ENCODE peak calls at places on chromosomes 13 and 19, in ten cellular contexts. B is SK-N-SH, Z is endodermal cell, W is ascending aorta, U is tibial nerve, X is left ventricle myocardium inferior, E is esophagus muscularis mucosa, D is Peyer's patch, J is lower lobe of right lung, O is psoas muscle. F is an unnamed sample.

GRCh38 chr19:16931306-16931705 is 42.5 kb downstream of the F2RL3 start:
- DNase-seq in B (no peak), Z (no peak), W (no peak), U (no peak), X (no peak), E (no peak), D (no peak), J (no peak), O (no peak), F (no peak)

GRCh38 chr13:82681535-82681934 is 1200.7 kb downstream of the SLITRK1 start:
- DNase-seq in B (no peak), Z (peak), W (no peak), U (no peak), X (no peak), E (no peak), D (no peak), J (no peak), O (no peak), F (no peak)

GRCh38 chr19:58480481-58480830 is 4.3 kb downstream of the ZNF446 start:
- DNase-seq in B (no peak), Z (no peak), W (no peak), U (no peak), X (no peak), E (no peak), D (no peak), J (no peak), O (no peak), F (no peak)

GRCh38 chr13:97258801-97259200 is 36.7 kb downstream of the MBNL2 start:
- DNase-seq in B (no peak), Z (no peak), W (no peak), U (no peak), X (no peak), E (no peak), D (no peak), J (no peak), O (no peak), F (no peak)

GRCh38 chr19:52922841-52923781 is at the start of gene ZNF888:
- DNase-seq in B (peak), Z (peak), W (peak), U (peak), X (peak), E (peak), D (peak), J (peak), O (peak), F (peak)

GRCh38 chr13:39284801-39285388 is 246.6 kb downstream of the NHLRC3 start:
- DNase-seq in B (no peak), Z (peak), W (no peak), U (no peak), X (peak), E (no peak), D (no peak), J (no peak), O (no peak), F (no peak)

GRCh38 chr13:37791699-37792098 is 77.9 kb downstream of the TRPC4 start:
- DNase-seq in B (no peak), Z (no peak), W (no peak), U (no peak), X (no peak), E (no peak), D (no peak), J (no peak), O (no peak), F (no peak)

GRCh38 chr13:21557995-21558394 is 46.0 kb downstream of the MICU2 start:
- DNase-seq in B (peak), Z (peak), W (no peak), U (no peak), X (no peak), E (no peak), D (no peak), J (no peak), O (no peak), F (no peak)

GRCh38 chr13:108365255-108365654 is 95.7 kb downstream of the TNFSF13B start:
- DNase-seq in B (no peak), Z (no peak), W (no peak), U (no peak), X (no peak), E (no peak), D (no peak), J (no peak), O (no peak), F (no peak)

GRCh38 chr13:42707596-42707995 is 73.8 kb upstream of the FAM216B start:
- DNase-seq in B (no peak), Z (no peak), W (no peak), U (no peak), X (no peak), E (no peak), D (no peak), J (no peak), O (no peak), F (no peak)

GRCh38 chr19:55464669-55465068 is at the start of gene C19orf85:
- DNase-seq in B (no peak), Z (peak), W (no peak), U (no peak), X (no peak), E (no peak), D (no peak), J (no peak), O (no peak), F (no peak)

DNA sequence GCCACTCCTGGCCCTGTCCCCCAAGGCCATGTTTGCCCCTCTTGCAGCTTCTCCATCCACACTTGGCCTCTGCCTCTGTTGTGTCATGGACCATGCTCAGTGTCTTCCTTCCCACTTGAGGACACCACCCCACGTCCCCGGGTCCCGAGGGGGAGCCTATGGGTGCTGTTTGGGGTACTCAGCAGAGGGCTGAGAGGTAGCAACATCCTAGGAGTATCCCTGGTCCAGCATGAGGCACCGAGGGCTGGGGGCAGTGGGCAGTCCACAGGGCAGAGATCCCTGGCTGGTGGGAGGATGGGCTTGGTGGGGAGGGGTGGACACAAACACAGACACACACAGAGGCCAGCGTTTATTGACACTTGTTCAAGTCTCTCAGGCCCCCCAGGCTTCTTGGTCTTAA is 1.7 kb downstream of the COX7A1 start:
- DNase-seq in B (no peak), Z (no peak), W (no peak), U (no peak), X (no peak), E (no peak), D (no peak), J (no peak), O (peak), F (no peak)
- H3K27ac ChIP-seq in B (no peak), Z (no peak), W (peak), U (peak), X (peak), E (peak), D (peak), J (peak), O (peak), F (no peak)

DNA sequence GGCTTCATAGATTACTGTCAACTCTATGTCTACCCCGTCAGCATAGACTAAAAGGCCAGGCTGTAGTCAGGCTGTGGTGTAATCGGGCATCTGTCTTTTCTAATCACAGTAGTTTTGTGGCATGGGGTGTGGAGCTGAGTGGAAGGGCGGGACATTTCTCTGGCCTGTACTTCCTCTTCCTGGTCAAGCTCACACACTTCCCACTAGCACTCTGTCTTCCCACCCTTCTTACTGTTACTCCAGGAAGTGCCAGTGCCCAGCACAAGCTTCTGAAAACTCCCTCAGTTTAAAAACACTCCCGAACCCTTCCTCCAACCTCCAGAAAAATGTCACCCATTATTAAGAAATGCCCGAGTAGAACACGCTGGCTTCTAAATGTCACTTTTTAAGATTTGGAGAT is 229.8 kb downstream of the KLF5 start:
- DNase-seq in B (no peak), Z (no peak), W (no peak), U (no peak), X (no peak), E (no peak), D (no peak), J (no peak), O (no peak), F (no peak)
- H3K27ac ChIP-seq in B (no peak), Z (no peak), W (no peak), U (no peak), X (no peak), E (no peak), D (no peak), J (no peak), O (no peak), F (no peak)

GRCh38 chr19:15282311-15282705 is 50.0 kb downstream of the BRD4 start:
- DNase-seq in B (no peak), Z (no peak), W (no peak), U (no peak), X (no peak), E (no peak), D (no peak), J (no peak), O (no peak), F (no peak)

GRCh38 chr19:15283141-15283885 is 49.0 kb downstream of the BRD4 start:
- DNase-seq in B (no peak), Z (no peak), W (peak), U (no peak), X (no peak), E (no peak), D (no peak), J (no peak), O (peak), F (no peak)

GRCh38 chr19:15280048-15280725 is 47.9 kb upstream of the EPHX3 start:
- DNase-seq in B (no peak), Z (no peak), W (no peak), U (no peak), X (peak), E (no peak), D (no peak), J (no peak), O (peak), F (no peak)

GRCh38 chr19:15279326-15279904 is 47.2 kb upstream of the EPHX3 start:
- DNase-seq in B (no peak), Z (no peak), W (no peak), U (no peak), X (no peak), E (no peak), D (no peak), J (no peak), O (no peak), F (no peak)

DNA sequence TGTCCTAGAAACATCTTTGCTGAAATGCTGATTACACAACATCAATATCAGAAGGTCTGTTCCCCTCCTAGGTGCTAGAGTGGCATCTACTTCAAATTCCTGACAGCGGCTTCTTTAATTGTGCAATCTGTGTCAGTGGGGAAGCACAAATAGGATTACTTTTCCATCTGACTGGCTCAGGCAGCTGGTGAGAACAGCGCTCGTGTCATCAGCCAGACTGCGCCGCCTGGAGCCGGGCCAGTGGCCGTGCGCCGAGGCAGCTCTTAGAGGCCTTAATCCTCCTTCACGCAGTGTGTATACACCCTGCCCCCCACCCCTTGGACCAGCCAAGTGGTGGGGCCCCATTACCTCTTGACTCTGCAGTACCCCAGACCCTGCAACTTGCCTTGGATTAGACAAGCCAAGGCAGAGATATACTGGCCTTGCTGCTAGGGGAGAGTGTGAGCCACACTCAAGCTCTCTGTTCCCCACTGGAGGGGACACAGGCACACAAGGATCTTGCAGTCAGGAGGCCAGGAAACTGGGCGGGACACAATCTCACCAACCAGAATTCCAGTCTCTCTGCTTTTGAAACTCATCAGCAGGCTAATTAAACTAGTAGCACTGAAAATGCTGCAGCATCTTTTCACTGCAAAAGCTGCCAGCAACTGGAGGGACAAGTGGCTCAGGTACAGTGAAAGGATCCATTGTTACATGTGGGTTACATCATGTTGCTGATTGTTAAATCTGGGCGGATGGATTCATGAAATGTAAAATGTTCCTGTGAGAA is 48.9 kb upstream of the EPHX3 start:
- DNase-seq in B (peak), Z (no peak), W (no peak), U (peak), X (peak), E (peak), D (peak), J (peak), O (peak), F (peak)
- H3K27ac ChIP-seq in B (peak), Z (peak), W (peak), U (peak), X (peak), E (peak), D (peak), J (peak), O (peak), F (peak)

GRCh38 chr19:43425567-43426392 is 11.1 kb downstream of the TEX101 start:
- DNase-seq in B (no peak), Z (peak), W (no peak), U (no peak), X (no peak), E (no peak), D (no peak), J (no peak), O (no peak), F (peak)

GRCh38 chr19:43422689-43423066 is 8.0 kb downstream of the TEX101 start:
- DNase-seq in B (no peak), Z (no peak), W (no peak), U (no peak), X (no peak), E (no peak), D (no peak), J (no peak), O (no peak), F (no peak)

GRCh38 chr19:43420954-43421353 is 6.3 kb downstream of the TEX101 start:
- DNase-seq in B (no peak), Z (peak), W (no peak), U (no peak), X (no peak), E (no peak), D (no peak), J (no peak), O (no peak), F (no peak)

GRCh38 chr19:43422000-43422688 is 7.5 kb downstream of the TEX101 start:
- DNase-seq in B (no peak), Z (no peak), W (no peak), U (no peak), X (no peak), E (no peak), D (no peak), J (no peak), O (no peak), F (no peak)

GRCh38 chr19:43423779-43424178 is 9.1 kb downstream of the TEX101 start:
- DNase-seq in B (no peak), Z (peak), W (no peak), U (no peak), X (no peak), E (no peak), D (no peak), J (no peak), O (no peak), F (no peak)
- H3K27ac ChIP-seq in B (no peak), Z (no peak), W (no peak), U (no peak), X (no peak), E (no peak), D (no peak), J (no peak), O (no peak), F (no peak)

GRCh38 chr13:33611016-33611805 is 206.7 kb upstream of the RFC3 start:
- DNase-seq in B (no peak), Z (no peak), W (no peak), U (peak), X (peak), E (peak), D (no peak), J (no peak), O (peak), F (peak)
- H3K27ac ChIP-seq in B (no peak), Z (peak), W (peak), U (peak), X (peak), E (peak), D (no peak), J (peak), O (peak), F (peak)

GRCh38 chr13:113142876-113143275 is 15.6 kb upstream of the PROZ start:
- DNase-seq in B (no peak), Z (peak), W (no peak), U (no peak), X (no peak), E (no peak), D (no peak), J (no peak), O (no peak), F (no peak)
- H3K27ac ChIP-seq in B (no peak), Z (no peak), W (no peak), U (no peak), X (no peak), E (no peak), D (no peak), J (no peak), O (no peak), F (no peak)

GRCh38 chr13:29605860-29606526 is 10.5 kb upstream of the SLC7A1 start:
- DNase-seq in B (no peak), Z (no peak), W (no peak), U (no peak), X (peak), E (peak), D (no peak), J (no peak), O (no peak), F (no peak)
- H3K27ac ChIP-seq in B (no peak), Z (no peak), W (no peak), U (no peak), X (peak), E (no peak), D (no peak), J (no peak), O (no peak), F (no peak)

F was measured in pancreas.